ENCODE peak calls at places on chromosome 1, in six cellular contexts. D is foreskin fibroblast, C is BJ, Z is HFF-Myc, E is hepatocyte, L is brain microvascular endothelial cell. H is an unnamed sample.

GRCh38 chr1:31661856-31662255 is 17.2 kb upstream of the PEF1 start:
- DNase-seq in D (no peak), C (no peak), Z (no peak), E (no peak), L (no peak), H (no peak)

GRCh38 chr1:53585116-53585515 is 125.9 kb downstream of the DMRTB1 start:
- DNase-seq in D (no peak), C (no peak), Z (no peak), E (peak; percentile 39), L (peak; percentile 78), H (no peak)

GRCh38 chr1:210504286-210504685 is 175.6 kb downstream of the HHAT start:
- DNase-seq in D (no peak), C (no peak), Z (no peak), E (no peak), L (no peak), H (no peak)

GRCh38 chr1:96309783-96310182 is 411.8 kb upstream of the PTBP2 start:
- DNase-seq in D (peak; percentile 90), C (no peak), Z (no peak), E (peak; percentile 9), L (peak; percentile 76), H (no peak)

GRCh38 chr1:224085421-224086108 is 28.3 kb upstream of the FBXO28 start:
- DNase-seq in D (no peak), C (no peak), Z (no peak), E (no peak), L (no peak), H (no peak)

GRCh38 chr1:104132386-104132973 is 382.8 kb downstream of the AMY1C start:
- DNase-seq in D (peak; percentile 34), C (no peak), Z (no peak), E (peak; percentile 59), L (no peak), H (no peak)

GRCh38 chr1:180256353-180257027 is 26.4 kb downstream of the LHX4 start:
- DNase-seq in D (no peak), C (no peak), Z (no peak), E (no peak), L (no peak), H (no peak)

GRCh38 chr1:18635833-18636671 is 5.4 kb downstream of the PAX7 start:
- DNase-seq in D (no peak), C (no peak), Z (no peak), E (no peak), L (no peak), H (no peak)

GRCh38 chr1:214550339-214551051 is 907 bp downstream of the PTPN14 start:
- DNase-seq in D (no peak), C (no peak), Z (no peak), E (no peak), L (no peak), H (no peak)

GRCh38 chr1:198641506-198641905 is 2.7 kb downstream of the PTPRC start:
- DNase-seq in D (peak; percentile 14), C (no peak), Z (no peak), E (no peak), L (no peak), H (peak; percentile 37)

GRCh38 chr1:66517959-66518358 is 16.0 kb upstream of the SGIP1 start:
- DNase-seq in D (no peak), C (no peak), Z (no peak), E (no peak), L (no peak), H (no peak)

GRCh38 chr1:4803335-4803734 is 148.9 kb downstream of the AJAP1 start:
- DNase-seq in D (no peak), C (no peak), Z (no peak), E (no peak), L (no peak), H (no peak)

GRCh38 chr1:39391741-39392679 is 99.4 kb upstream of the BMP8A start:
- DNase-seq in D (peak; percentile 94), C (no peak), Z (peak; percentile 56), E (peak; percentile 31), L (peak; percentile 87), H (no peak)

GRCh38 chr1:93442276-93442675 is 5.6 kb upstream of the FNBP1L start:
- DNase-seq in D (peak; percentile 86), C (peak; percentile 52), Z (peak; percentile 52), E (peak; percentile 59), L (no peak), H (peak; percentile 46)

GRCh38 chr1:156262461-156263287 is 14.8 kb upstream of the PAQR6 start:
- DNase-seq in D (peak; percentile 92), C (peak; percentile 63), Z (no peak), E (no peak), L (peak; percentile 43), H (no peak)

GRCh38 chr1:211591980-211592493 is 13.1 kb upstream of the SLC30A1 start:
- DNase-seq in D (peak; percentile 83), C (peak; percentile 73), Z (peak; percentile 41), E (peak; percentile 51), L (peak; percentile 87), H (no peak)

GRCh38 chr1:47483651-47484050 is 45.8 kb downstream of the FOXD2 start:
- DNase-seq in D (no peak), C (no peak), Z (no peak), E (no peak), L (no peak), H (no peak)

GRCh38 chr1:2595261-2595811 is 8.8 kb downstream of the PRXL2B start:
- DNase-seq in D (no peak), C (no peak), Z (no peak), E (no peak), L (no peak), H (no peak)

GRCh38 chr1:85282424-85282823 is 6.0 kb upstream of the BCL10 start:
- DNase-seq in D (no peak), C (no peak), Z (no peak), E (no peak), L (no peak), H (no peak)

GRCh38 chr1:85284202-85284601 is 7.8 kb upstream of the BCL10 start:
- DNase-seq in D (no peak), C (no peak), Z (no peak), E (no peak), L (no peak), H (no peak)

GRCh38 chr1:85280636-85281035 is 4.2 kb upstream of the BCL10 start:
- DNase-seq in D (peak; percentile 75), C (no peak), Z (peak; percentile 72), E (no peak), L (no peak), H (no peak)

GRCh38 chr1:85279463-85280080 is 3.1 kb upstream of the BCL10 start:
- DNase-seq in D (no peak), C (no peak), Z (no peak), E (no peak), L (no peak), H (no peak)

GRCh38 chr1:85283475-85284199 is 7.2 kb upstream of the BCL10 start:
- DNase-seq in D (no peak), C (no peak), Z (no peak), E (peak; percentile 19), L (no peak), H (no peak)
- H3K4me3 ChIP-seq in D (no peak overlapping the region), C (no peak overlapping the region), Z (no peak overlapping the region), E (no peak overlapping the region), L (no peak overlapping the region), H (no peak overlapping the region)

DNA sequence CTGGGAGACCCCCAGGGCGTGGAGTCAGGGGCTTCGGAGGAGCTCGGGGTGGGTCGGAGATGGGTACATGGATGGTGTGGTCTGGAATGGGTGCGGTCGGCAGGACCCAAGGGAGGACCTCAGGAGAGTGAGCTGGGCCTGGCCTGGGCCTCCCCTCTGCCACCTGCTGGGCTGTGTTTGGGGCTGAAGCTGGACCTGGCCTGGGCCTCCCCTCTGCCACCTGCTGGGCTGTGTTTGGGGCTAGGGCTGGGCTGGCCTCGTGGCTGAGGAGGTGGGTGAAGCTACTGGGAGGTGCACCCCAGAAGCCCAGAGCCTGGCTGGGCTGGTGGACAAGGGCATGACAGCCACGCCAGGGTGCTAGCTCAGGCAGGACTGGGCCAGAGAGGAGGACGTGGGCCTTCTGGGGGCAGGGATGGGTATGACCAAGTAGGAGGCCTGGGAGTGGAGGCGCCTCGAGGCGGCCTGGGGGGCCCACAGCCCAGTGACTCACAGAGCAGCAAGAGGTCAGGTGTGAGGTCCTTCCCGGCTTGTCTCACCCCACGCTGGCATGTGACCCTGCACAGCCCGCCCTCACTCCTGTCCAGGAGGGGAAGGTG is 14.5 kb downstream of the SAMD11 start:
- DNase-seq in D (peak; percentile 69), C (no peak), Z (no peak), E (peak; percentile 60), L (no peak), H (peak; percentile 38)
- TF ChIP-seq CTCF in D (peak; percentile 69), C (peak; percentile 70), Z (peak; percentile 62), E (peak; percentile 49), L (peak; percentile 60), H (peak; percentile 69)

DNA sequence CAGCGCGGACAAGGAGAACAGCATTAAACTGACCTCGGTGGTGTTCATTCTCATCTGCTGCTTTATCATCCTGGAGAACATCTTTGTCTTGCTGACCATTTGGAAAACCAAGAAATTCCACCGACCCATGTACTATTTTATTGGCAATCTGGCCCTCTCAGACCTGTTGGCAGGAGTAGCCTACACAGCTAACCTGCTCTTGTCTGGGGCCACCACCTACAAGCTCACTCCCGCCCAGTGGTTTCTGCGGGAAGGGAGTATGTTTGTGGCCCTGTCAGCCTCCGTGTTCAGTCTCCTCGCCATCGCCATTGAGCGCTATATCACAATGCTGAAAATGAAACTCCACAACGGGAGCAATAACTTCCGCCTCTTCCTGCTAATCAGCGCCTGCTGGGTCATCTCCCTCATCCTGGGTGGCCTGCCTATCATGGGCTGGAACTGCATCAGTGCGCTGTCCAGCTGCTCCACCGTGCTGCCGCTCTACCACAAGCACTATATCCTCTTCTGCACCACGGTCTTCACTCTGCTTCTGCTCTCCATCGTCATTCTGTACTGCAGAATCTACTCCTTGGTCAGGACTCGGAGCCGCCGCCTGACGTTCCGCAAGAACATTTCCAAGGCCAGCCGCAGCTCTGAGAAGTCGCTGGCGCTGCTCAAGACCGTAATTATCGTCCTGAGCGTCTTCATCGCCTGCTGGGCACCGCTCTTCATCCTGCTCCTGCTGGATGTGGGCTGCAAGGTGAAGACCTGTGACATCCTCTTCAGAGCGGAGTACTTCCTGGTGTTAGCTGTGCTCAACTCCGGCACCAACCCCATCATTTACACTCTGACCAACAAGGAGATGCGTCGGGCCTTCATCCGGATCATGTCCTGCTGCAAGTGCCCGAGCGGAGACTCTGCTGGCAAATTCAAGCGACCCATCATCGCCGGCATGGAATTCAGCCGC is 2.5 kb downstream of the S1PR1 start:
- DNase-seq in D (no peak), C (no peak), Z (no peak), E (no peak), L (no peak), H (no peak)
- H3K4me3 ChIP-seq in D (no peak overlapping the region), C (no peak overlapping the region), Z (no peak overlapping the region), E (no peak overlapping the region), L (no peak overlapping the region), H (no peak overlapping the region)

DNA sequence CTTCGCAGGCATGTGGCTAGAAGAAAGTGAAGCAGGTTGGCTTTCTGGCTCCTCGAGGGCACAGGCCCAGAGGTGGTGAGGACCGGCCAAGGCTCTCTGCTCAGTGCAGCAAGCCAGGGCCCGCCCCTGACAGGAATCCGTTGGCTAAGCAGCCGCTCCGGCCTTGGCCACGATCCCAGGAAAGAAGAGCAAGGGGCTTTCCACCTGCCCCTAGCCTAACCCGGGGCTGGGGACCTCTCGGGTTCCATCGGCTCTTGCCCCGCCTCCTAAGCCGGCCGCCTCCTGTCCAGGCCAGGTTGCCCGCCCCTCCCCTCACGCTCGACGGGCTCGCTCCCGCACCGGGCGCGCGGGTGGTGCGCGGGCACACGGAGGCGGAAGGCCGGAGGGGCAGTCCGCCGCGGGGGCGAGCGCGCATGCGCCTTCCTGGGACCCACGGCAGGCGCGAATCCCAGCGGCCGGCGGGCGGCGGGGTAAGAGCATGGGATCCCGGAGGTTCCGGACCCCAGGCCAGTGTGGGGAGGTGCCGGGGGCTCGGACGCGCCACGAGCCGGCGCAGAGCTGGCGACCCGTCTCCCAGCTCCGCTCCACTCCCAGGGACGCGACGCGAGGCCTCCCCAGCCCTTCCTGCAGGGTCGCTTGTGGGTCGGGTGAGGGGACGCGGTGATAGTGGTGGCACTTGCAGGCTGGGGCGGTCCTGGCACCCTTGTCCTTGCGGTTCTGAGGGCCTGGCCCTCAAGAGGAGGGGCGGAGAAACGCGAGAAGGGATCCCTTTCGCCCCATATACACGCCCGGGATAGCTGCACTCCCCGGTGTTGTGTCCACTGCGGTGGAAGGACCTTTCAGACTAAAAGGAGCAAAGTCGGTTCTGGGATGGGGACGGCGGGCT is at the start of gene ALG6:
- DNase-seq in D (peak; percentile 98), C (peak; percentile 54), Z (peak; percentile 56), E (peak; percentile 98), L (peak; percentile 81), H (peak; percentile 66)
- TF ChIP-seq CTCF in D (peak; percentile 14), C (peak; percentile 39), Z (no peak), E (no peak), L (no peak), H (no peak)

H was measured in retinal pigment epithelial cell.